ENCODE peak calls at places on chromosomes 12 and 14, in five cellular contexts. X is anterior cingulate cortex; Q is uterus; B is naive thymus-derived CD4-positive, alpha-beta T cell; N is MCF 10A. Z is an unnamed sample.

GRCh38 chr12:79151956-79152355 is 287.4 kb downstream of the SYT1 start:
- DNase-seq in X (no peak), Q (no peak), B (no peak), N (no peak), Z (peak; percentile 3)

GRCh38 chr14:60565211-60565610 is 56.3 kb downstream of the SIX6 start:
- DNase-seq in X (no peak), Q (no peak), B (no peak), N (peak; percentile 64), Z (peak; percentile 37)

GRCh38 chr12:132399092-132400010 is 70.0 kb upstream of the GALNT9 start:
- DNase-seq in X (no peak), Q (no peak), B (no peak), N (no peak), Z (no peak)

GRCh38 chr14:69139743-69140142 is 13.2 kb downstream of the DCAF5 start:
- DNase-seq in X (no peak), Q (no peak), B (no peak), N (no peak), Z (no peak)

GRCh38 chr12:121538699-121539061 is 42.1 kb downstream of the KDM2B start:
- DNase-seq in X (no peak), Q (no peak), B (no peak), N (peak; percentile 27), Z (peak; percentile 29)

GRCh38 chr12:71469235-71469873 is 29.8 kb downstream of the LGR5 start:
- DNase-seq in X (no peak), Q (no peak), B (no peak), N (peak; percentile 93), Z (peak; percentile 52)

GRCh38 chr12:50403001-50403440 is 2.3 kb downstream of the LARP4 start:
- DNase-seq in X (no peak), Q (no peak), B (no peak), N (no peak), Z (no peak)

GRCh38 chr14:69652942-69653680 is 41.7 kb downstream of the SUSD6 start:
- DNase-seq in X (no peak), Q (no peak), B (no peak), N (no peak), Z (peak; percentile 18)

GRCh38 chr12:3725267-3726115 is 27.4 kb downstream of the CRACR2A start:
- DNase-seq in X (no peak), Q (no peak), B (no peak), N (no peak), Z (no peak)

GRCh38 chr14:91466192-91466591 is 43.9 kb downstream of the PPP4R3A start:
- DNase-seq in X (no peak), Q (no peak), B (no peak), N (no peak), Z (no peak)

Z was measured in HT1080.